ENCODE peak calls at places on chromosomes 12 and 14, in ten cellular contexts. S is left ventricle myocardium inferior; T is dorsolateral prefrontal cortex; Y is WTC11; M is AG20443; K is EL; D is activated naive CD8-positive, alpha-beta T cell treated with anti-CD3 and anti-CD28 coated beads, Interleukin-2, amount 50 U/mL, for 24 hours; C is activated T-cell treated with anti-CD3 and anti-CD28 coated beads for 4 hours; X is heart left ventricle; V is activated B cell treated with CpG ODN at 0.5 μM for 24 hours. R is an unnamed sample.

GRCh38 chr12:26080911-26081310 is 43.9 kb downstream of the BHLHE41 start:
- DNase-seq in T (no peak), S (no peak), D (no peak), K (no peak), V (no peak), C (no peak), M (no peak), X (no peak), Y (no peak), R (no peak)

GRCh38 chr12:49160415-49160814 is 28.5 kb downstream of the TUBA1A start:
- DNase-seq in K (no peak), X (no peak), S (no peak), C (no peak), V (no peak), D (no peak), Y (no peak), M (no peak), T (no peak), R (no peak)

GRCh38 chr14:33938131-33938949 is 12.5 kb downstream of the EGLN3 start:
- DNase-seq in Y (peak; percentile 47), K (peak; percentile 6), C (no peak), T (peak; percentile 68), V (no peak), S (peak; percentile 87), D (no peak), X (peak; percentile 80), M (no peak), R (no peak)

GRCh38 chr12:41264281-41264680 is 76.2 kb downstream of the PDZRN4 start:
- DNase-seq in M (no peak), V (no peak), D (no peak), T (no peak), X (no peak), K (no peak), Y (no peak), C (no peak), S (no peak), R (no peak)

GRCh38 chr14:29627141-29627540 is 300.5 kb downstream of the PRKD1 start:
- DNase-seq in Y (no peak), M (peak; percentile 55), D (no peak), V (no peak), S (no peak), K (peak; percentile 26), T (no peak), C (no peak), X (no peak), R (no peak)

GRCh38 chr12:54428050-54429013 is 9.3 kb upstream of the ITGA5 start:
- DNase-seq in X (no peak), M (peak; percentile 64), D (no peak), K (peak; percentile 93), V (no peak), C (no peak), T (no peak), S (no peak), Y (peak; percentile 32), R (peak; percentile 82)

GRCh38 chr12:45122776-45123380 is 72.0 kb upstream of the DBX2 start:
- DNase-seq in S (no peak), D (no peak), Y (peak; percentile 22), M (peak; percentile 15), V (no peak), X (no peak), K (peak; percentile 14), C (no peak), T (no peak), R (no peak)

GRCh38 chr12:50151047-50151687 is 16.0 kb downstream of the CERS5 start:
- DNase-seq in K (no peak), Y (no peak), S (no peak), V (no peak), M (no peak), D (no peak), X (no peak), T (no peak), C (no peak), R (no peak)

GRCh38 chr14:32468955-32469354 is 139.9 kb downstream of the AKAP6 start:
- DNase-seq in X (no peak), C (no peak), T (no peak), D (no peak), S (no peak), Y (no peak), V (no peak), M (peak; percentile 81), K (peak; percentile 78), R (no peak)

GRCh38 chr12:8644345-8645248 is 18.0 kb downstream of the MFAP5 start:
- DNase-seq in K (no peak), D (peak; percentile 54), M (no peak), S (no peak), X (no peak), C (peak; percentile 31), Y (no peak), T (no peak), V (no peak), R (no peak)

GRCh38 chr12:24898185-24898584 is 50.7 kb downstream of the BCAT1 start:
- DNase-seq in X (no peak), V (no peak), Y (no peak), K (no peak), S (no peak), M (no peak), C (no peak), D (no peak), T (no peak), R (no peak)

GRCh38 chr14:23916446-23916845 is 37.1 kb upstream of the DHRS4 start:
- DNase-seq in D (no peak), M (no peak), C (no peak), K (no peak), Y (no peak), X (no peak), V (no peak), T (no peak), S (no peak), R (no peak)

GRCh38 chr12:66354291-66354690 is 52.0 kb downstream of the HELB start:
- DNase-seq in Y (no peak), V (no peak), C (no peak), K (no peak), S (no peak), X (no peak), D (no peak), M (no peak), T (no peak), R (no peak)

GRCh38 chr14:105061428-105062047 is 3.7 kb downstream of the GPR132 start:
- DNase-seq in V (peak; percentile 61), D (peak; percentile 80), C (peak; percentile 41), K (no peak), X (peak; percentile 73), Y (no peak), T (no peak), S (peak; percentile 70), M (no peak), R (peak; percentile 76)

GRCh38 chr14:77248666-77249065 is 22.3 kb downstream of the NGB start:
- DNase-seq in K (peak; percentile 52), C (no peak), S (no peak), D (no peak), X (no peak), T (no peak), M (no peak), Y (no peak), V (no peak), R (no peak)

GRCh38 chr12:122081108-122081696 is 2.6 kb downstream of the MLXIP start:
- DNase-seq in X (no peak), M (peak; percentile 19), S (no peak), T (no peak), D (no peak), V (no peak), K (peak; percentile 48), C (no peak), Y (no peak), R (no peak)

GRCh38 chr14:55240526-55241178 is 30.6 kb upstream of the FBXO34 start:
- DNase-seq in M (peak; percentile 28), D (no peak), S (no peak), V (no peak), X (no peak), C (no peak), K (peak; percentile 72), T (no peak), Y (peak; percentile 77), R (no peak)

GRCh38 chr14:93688239-93688666 is 100.0 kb downstream of the PRIMA1 start:
- DNase-seq in X (no peak), D (no peak), S (no peak), C (no peak), V (no peak), M (no peak), Y (peak; percentile 74), T (no peak), K (no peak), R (no peak)

GRCh38 chr14:53510281-53510912 is 357.3 kb upstream of the DDHD1 start:
- DNase-seq in T (no peak), M (no peak), K (no peak), D (no peak), S (no peak), Y (no peak), C (no peak), X (no peak), V (no peak), R (no peak)

GRCh38 chr12:109753054-109753401 is 39.4 kb downstream of the FAM222A start:
- DNase-seq in M (no peak), C (no peak), K (no peak), D (no peak), V (peak; percentile 4), S (peak; percentile 1), Y (peak; percentile 3), X (no peak), T (no peak), R (peak; percentile 22)

GRCh38 chr12:114339626-114340025 is 66.3 kb downstream of the TBX5 start:
- DNase-seq in X (no peak), V (no peak), D (no peak), T (no peak), K (peak; percentile 78), M (peak; percentile 35), C (no peak), Y (no peak), S (no peak), R (no peak)

GRCh38 chr12:2227360-2227759 is 174.6 kb downstream of the CACNA1C start:
- DNase-seq in T (no peak), D (no peak), C (no peak), K (no peak), X (no peak), M (no peak), V (no peak), Y (no peak), S (no peak), R (no peak)

GRCh38 chr12:110577717-110578521 is 5.2 kb downstream of the PPTC7 start:
- DNase-seq in D (no peak), Y (no peak), M (peak; percentile 64), S (no peak), C (no peak), K (peak; percentile 73), X (no peak), T (no peak), V (no peak), R (peak; percentile 51)

GRCh38 chr12:62654558-62655241 is 188.1 kb downstream of the MON2 start:
- DNase-seq in M (no peak), K (no peak), V (no peak), C (no peak), D (no peak), T (no peak), S (no peak), X (no peak), Y (no peak), R (no peak)

GRCh38 chr14:99807413-99808132 is 14.4 kb downstream of the EML1 start:
- DNase-seq in V (no peak), T (no peak), X (no peak), S (no peak), D (no peak), Y (peak; percentile 39), K (no peak), C (no peak), M (peak; percentile 58), R (no peak)

GRCh38 chr14:76964695-76965094 is 63.8 kb downstream of the IRF2BPL start:
- DNase-seq in M (no peak), C (no peak), X (no peak), T (no peak), D (peak; percentile 75), S (no peak), K (no peak), V (no peak), Y (no peak), R (no peak)

GRCh38 chr12:84741727-84742126 is 170.9 kb downstream of the SLC6A15 start:
- DNase-seq in T (no peak), S (no peak), M (peak; percentile 35), C (no peak), D (no peak), K (peak; percentile 5), X (no peak), Y (no peak), V (no peak), R (no peak)

GRCh38 chr14:92586001-92586947 is 72.7 kb downstream of the RIN3 start:
- DNase-seq in K (peak; percentile 90), C (no peak), S (no peak), X (peak; percentile 32), D (no peak), T (no peak), V (no peak), Y (no peak), M (peak; percentile 79), R (no peak)